ENCODE peak calls at places on chromosomes 3 and 15, in four cellular contexts. K is amniotic stem cell, Z is heart left ventricle, Y is fibroblast of the conjunctiva. V is an unnamed sample.
A peak's percentile ranks its signal among the peaks of the same experiment; 100 is the strongest.

GRCh38 chr15:25134546-25134945 is 179.8 kb downstream of the SNRPN start:
- DNase-seq in Z (no peak), K (no peak), Y (no peak), V (no peak)

GRCh38 chr3:115323380-115323779 is 176.3 kb upstream of the ZBTB20 start:
- DNase-seq in Z (no peak), Y (no peak), K (no peak), V (no peak)

GRCh38 chr3:157347577-157348303 is 88.9 kb upstream of the PTX3 start:
- DNase-seq in Y (no peak), K (no peak), Z (no peak), V (no peak)

GRCh38 chr3:48651763-48652162 is 10.9 kb downstream of the CELSR3 start:
- DNase-seq in K (no peak), Y (no peak), Z (no peak), V (no peak)

GRCh38 chr3:122074621-122075265 is 19.6 kb downstream of the CD86 start:
- DNase-seq in Y (no peak), K (no peak), Z (peak; percentile 65), V (peak; percentile 8)

GRCh38 chr3:139982404-139982803 is 47.4 kb downstream of the CLSTN2 start:
- DNase-seq in Z (no peak), K (no peak), Y (no peak), V (no peak)

GRCh38 chr15:75347222-75348033 is 589 bp downstream of the NEIL1 start:
- DNase-seq in Y (no peak), Z (peak; percentile 73), K (no peak), V (peak; percentile 44)

GRCh38 chr3:51796859-51797258 is 17.8 kb upstream of the IQCF6 start:
- DNase-seq in Y (no peak), Z (no peak), K (no peak), V (no peak)

GRCh38 chr15:53588773-53589172 is 170.7 kb downstream of the WDR72 start:
- DNase-seq in K (no peak), Z (no peak), Y (peak; percentile 5), V (no peak)

GRCh38 chr3:71978150-71978721 is 193.3 kb upstream of the PROK2 start:
- DNase-seq in Z (no peak), Y (no peak), K (no peak), V (no peak)

GRCh38 chr3:62665627-62666433 is 209.4 kb downstream of the CADPS start:
- DNase-seq in Y (peak; percentile 38), Z (peak; percentile 53), K (no peak), V (no peak)

V was measured in gastrocnemius medialis.